ENCODE peak calls at places on chromosomes 13 and 19, in eight cellular contexts. T, M, C, S, N, Z, W and U are unnamed samples.

GRCh38 chr19:47663911-47664771 is 49.1 kb upstream of the EHD2 start:
- DNase-seq in T (peak), M (no peak), C (no peak), S (no peak), N (no peak), Z (peak), W (no peak), U (no peak)

GRCh38 chr13:111368091-111368490 is 47.6 kb downstream of the TEX29 start:
- DNase-seq in T (no peak), M (no peak), C (no peak), S (no peak), N (no peak), Z (no peak), W (no peak), U (no peak)

GRCh38 chr13:45749026-45749759 is 47.1 kb downstream of the CBY2 start:
- DNase-seq in T (no peak), M (no peak), C (no peak), S (no peak), N (no peak), Z (no peak), W (no peak), U (no peak)

GRCh38 chr13:33349996-33350826 is 64.7 kb upstream of the STARD13 start:
- DNase-seq in T (peak), M (no peak), C (no peak), S (peak), N (peak), Z (peak), W (no peak), U (no peak)

GRCh38 chr19:317710-318508 is 26.7 kb downstream of the MIER2 start:
- DNase-seq in T (no peak), M (no peak), C (no peak), S (no peak), N (no peak), Z (no peak), W (no peak), U (no peak)

GRCh38 chr13:64471916-64472315 is 2758.2 kb downstream of the PCDH9 start:
- DNase-seq in T (peak), M (no peak), C (no peak), S (no peak), N (no peak), Z (peak), W (no peak), U (peak)

GRCh38 chr19:2986951-2987491 is 9.7 kb downstream of the TLE6 start:
- DNase-seq in T (no peak), M (no peak), C (no peak), S (peak), N (no peak), Z (no peak), W (no peak), U (peak)

GRCh38 chr19:19385900-19386339 is 19.6 kb upstream of the GATAD2A start:
- DNase-seq in T (no peak), M (no peak), C (peak), S (no peak), N (no peak), Z (peak), W (no peak), U (no peak)

GRCh38 chr13:57634829-57635165 is 3.3 kb downstream of the PCDH17 start:
- DNase-seq in T (no peak), M (no peak), C (no peak), S (peak), N (no peak), Z (no peak), W (no peak), U (no peak)

GRCh38 chr13:79485014-79485441 is 4.1 kb downstream of the NDFIP2 start:
- DNase-seq in T (peak), M (no peak), C (no peak), S (no peak), N (no peak), Z (no peak), W (no peak), U (no peak)

GRCh38 chr13:112062047-112062618 is 4.8 kb upstream of the SOX1 start:
- DNase-seq in T (no peak), M (no peak), C (no peak), S (no peak), N (no peak), Z (no peak), W (no peak), U (no peak)

GRCh38 chr19:10420444-10421239 is at the start of gene PDE4A:
- DNase-seq in T (peak), M (peak), C (no peak), S (peak), N (no peak), Z (peak), W (no peak), U (no peak)

GRCh38 chr19:38229585-38230073 is 5.6 kb upstream of the DPF1 start:
- DNase-seq in T (peak), M (peak), C (peak), S (peak), N (no peak), Z (peak), W (peak), U (peak)

GRCh38 chr19:38693380-38694223 is 46.2 kb downstream of the ACTN4 start:
- DNase-seq in T (peak), M (no peak), C (no peak), S (no peak), N (no peak), Z (peak), W (peak), U (no peak)

GRCh38 chr19:55197531-55197930 is 11.8 kb downstream of the PTPRH start:
- DNase-seq in T (no peak), M (no peak), C (no peak), S (peak), N (no peak), Z (no peak), W (no peak), U (no peak)

GRCh38 chr13:73450583-73450982 is 391.8 kb downstream of the KLF5 start:
- DNase-seq in T (no peak), M (no peak), C (no peak), S (no peak), N (no peak), Z (no peak), W (no peak), U (no peak)

GRCh38 chr19:46775642-46776258 is 12.6 kb downstream of the SLC1A5 start:
- DNase-seq in T (no peak), M (no peak), C (no peak), S (no peak), N (no peak), Z (no peak), W (no peak), U (no peak)